ENCODE peak calls at places on chromosomes 12 and 14, in four cellular contexts. I is cardiac muscle cell, Y is tibial nerve, Q is HCT116. V is an unnamed sample.

GRCh38 chr12:6540181-6540877 is 6.0 kb downstream of the GAPDH start:
- DNase-seq in Y (peak), Q (peak), I (peak), V (no peak)

GRCh38 chr12:101781834-101782543 is 42.7 kb upstream of the SYCP3 start:
- DNase-seq in Y (no peak), I (peak), Q (no peak), V (no peak)

GRCh38 chr12:101819467-101819866 is 11.3 kb downstream of the GNPTAB start:
- DNase-seq in I (no peak), Q (no peak), Y (no peak), V (no peak)

GRCh38 chr14:75234173-75234855 is 44.3 kb upstream of the FOS start:
- DNase-seq in Q (peak), Y (no peak), I (peak), V (no peak)

GRCh38 chr14:68544150-68544892 is 248.5 kb downstream of the ZFP36L1 start:
- DNase-seq in Q (no peak), Y (no peak), I (peak), V (no peak)

GRCh38 chr12:19093218-19093617 is 36.3 kb upstream of the PLEKHA5 start:
- DNase-seq in Q (no peak), Y (no peak), I (peak), V (no peak)

GRCh38 chr12:59383426-59383822 is 212.4 kb upstream of the SLC16A7 start:
- DNase-seq in Y (no peak), I (peak), Q (no peak), V (no peak)

GRCh38 chr12:6285532-6286306 is 24.8 kb upstream of the PLEKHG6 start:
- DNase-seq in Y (no peak), Q (no peak), I (no peak), V (no peak)

GRCh38 chr14:98207466-98207865 is 1064.5 kb downstream of the BCL11B start:
- DNase-seq in I (no peak), Y (no peak), Q (no peak), V (no peak)

GRCh38 chr12:31204995-31205582 is 120.9 kb downstream of the SINHCAF start:
- DNase-seq in Q (no peak), I (peak), Y (no peak), V (no peak)

GRCh38 chr12:15522574-15523187 is 200.4 kb downstream of the PTPRO start:
- DNase-seq in I (peak), Q (peak), Y (no peak), V (no peak)

GRCh38 chr14:68412505-68413496 is 380.1 kb downstream of the ZFP36L1 start:
- DNase-seq in I (no peak), Q (peak), Y (no peak), V (no peak)

GRCh38 chr14:99189201-99189801 is 82.7 kb downstream of the BCL11B start:
- DNase-seq in I (no peak), Y (no peak), Q (no peak), V (peak)

GRCh38 chr12:29640589-29641345 is 143.0 kb downstream of the TMTC1 start:
- DNase-seq in I (peak), Y (no peak), Q (peak), V (no peak)

GRCh38 chr12:94207467-94208432 is 59.4 kb downstream of the PLXNC1 start:
- DNase-seq in Y (no peak), I (peak), Q (no peak), V (no peak)

GRCh38 chr12:53996188-53996885 is 3.6 kb upstream of the HOXC9 start:
- DNase-seq in I (no peak), Q (no peak), Y (no peak), V (no peak)

GRCh38 chr12:32765906-32766305 is 10.2 kb upstream of the YARS2 start:
- DNase-seq in Y (no peak), I (peak), Q (no peak), V (no peak)

GRCh38 chr14:78902010-78902623 is 731.9 kb downstream of the NRXN3 start:
- DNase-seq in I (peak), Y (no peak), Q (no peak), V (peak)

GRCh38 chr12:100329800-100330199 is 27.1 kb upstream of the SLC17A8 start:
- DNase-seq in I (no peak), Q (no peak), Y (no peak), V (no peak)

GRCh38 chr14:86935241-86935640 is 1057.7 kb downstream of the GALC start:
- DNase-seq in Y (no peak), I (peak), Q (no peak), V (no peak)

GRCh38 chr14:64807588-64807987 is 72.1 kb downstream of the SPTB start:
- DNase-seq in Y (no peak), I (no peak), Q (no peak), V (no peak)

GRCh38 chr12:122841544-122842321 is 6.5 kb downstream of the HIP1R start:
- DNase-seq in Q (peak), Y (no peak), I (no peak), V (peak)

GRCh38 chr12:12008232-12008850 is 62.4 kb upstream of the BCL2L14 start:
- DNase-seq in I (peak), Q (no peak), Y (no peak), V (no peak)

GRCh38 chr14:104362761-104363605 is 216.6 kb upstream of the C14orf180 start:
- DNase-seq in Y (no peak), Q (no peak), I (no peak), V (no peak)

GRCh38 chr12:47316609-47317049 is 236.9 kb upstream of the AMIGO2 start:
- DNase-seq in I (peak), Q (no peak), Y (no peak), V (no peak)

GRCh38 chr12:27142102-27142721 is 59.8 kb upstream of the C12orf71 start:
- DNase-seq in Q (peak), I (peak), Y (peak), V (peak)

GRCh38 chr12:104319028-104319427 is 15.5 kb downstream of the EID3 start:
- DNase-seq in Y (no peak), Q (no peak), I (no peak), V (no peak)

GRCh38 chr12:49098035-49098451 is 3.4 kb upstream of the DHH start:
- DNase-seq in Y (no peak), Q (no peak), I (peak), V (peak)

GRCh38 chr12:64785816-64786215 is 26.6 kb upstream of the GNS start:
- DNase-seq in Y (no peak), Q (no peak), I (no peak), V (no peak)

GRCh38 chr14:72521045-72521444 is 372.9 kb downstream of the DPF3 start:
- DNase-seq in Q (no peak), I (no peak), Y (no peak), V (no peak)

GRCh38 chr12:26032719-26033241 is 74.3 kb downstream of the RASSF8 start:
- DNase-seq in Q (no peak), Y (no peak), I (peak), V (no peak)

GRCh38 chr12:87813476-87814234 is 215.5 kb downstream of the C12orf50 start:
- DNase-seq in I (peak), Q (no peak), Y (no peak), V (no peak)

GRCh38 chr12:117404203-117404853 is 42.9 kb upstream of the NOS1 start:
- DNase-seq in Q (no peak), I (no peak), Y (no peak), V (no peak)

GRCh38 chr12:5806376-5807089 is 138.5 kb downstream of the ANO2 start:
- DNase-seq in Y (no peak), Q (no peak), I (no peak), V (no peak)

GRCh38 chr14:63282997-63283396 is 35.7 kb downstream of the GPHB5 start:
- DNase-seq in Q (no peak), Y (no peak), I (no peak), V (no peak)
- H3K27ac ChIP-seq in Q (no peak), Y (no peak), I (peak), V (peak)

GRCh38 chr12:124609041-124609984 is 41.9 kb upstream of the NCOR2 start:
- DNase-seq in Q (peak), Y (peak), I (peak), V (no peak)
- TF ChIP-seq CTCF in Q (no peak), Y (no peak), I (no peak), V (no peak)

DNA sequence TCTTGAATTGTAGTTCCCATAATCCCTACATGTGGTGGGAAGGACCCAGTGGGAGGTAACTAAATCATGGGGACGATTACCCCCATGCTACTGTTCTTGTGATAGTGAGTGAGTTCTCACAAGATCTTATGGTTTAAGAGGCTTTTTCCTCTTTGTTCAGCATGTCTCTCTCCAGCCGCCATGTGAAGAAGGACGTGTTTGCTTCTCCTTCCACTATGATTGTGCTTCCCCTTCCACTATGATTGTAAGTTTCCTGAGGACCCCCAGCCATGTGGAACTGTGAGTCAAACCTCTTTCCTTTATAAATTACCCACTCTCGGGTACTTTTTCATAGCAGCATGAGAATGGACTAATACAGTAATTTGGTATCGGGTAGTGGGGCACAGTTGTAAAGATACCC is 97.3 kb downstream of the PPP1R12A start:
- DNase-seq in Y (no peak), Q (no peak), I (no peak), V (no peak)
- H3K4me3 ChIP-seq in Y (no peak), Q (no peak), I (no peak), V (no peak)

DNA sequence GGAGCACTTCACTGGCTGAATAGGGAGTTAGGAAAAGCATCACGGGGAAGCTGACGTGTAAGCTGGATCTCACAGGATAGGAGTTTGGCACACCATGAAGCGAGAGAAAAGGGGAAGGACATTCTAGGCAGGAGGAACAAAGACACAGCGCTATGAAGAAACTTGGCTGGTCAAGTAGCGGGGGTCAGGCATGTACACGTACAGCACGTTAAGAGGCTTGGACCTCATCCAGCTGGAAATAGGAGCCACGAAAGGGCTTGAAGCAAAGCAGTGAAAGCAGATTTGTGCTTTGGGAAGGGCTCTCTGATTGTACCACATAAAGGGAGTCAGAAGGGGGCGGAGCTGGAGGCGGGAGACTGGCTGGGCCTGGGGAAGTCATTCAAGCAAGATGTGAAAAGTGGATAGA is 19.6 kb upstream of the GALNT8 start:
- DNase-seq in Q (no peak), I (peak), Y (peak), V (no peak)
- H3K27ac ChIP-seq in Q (no peak), I (no peak), Y (peak), V (no peak)

GRCh38 chr14:92459479-92460421 is 53.8 kb upstream of the RIN3 start:
- DNase-seq in I (peak), Y (no peak), Q (no peak), V (no peak)

GRCh38 chr14:92461891-92462290 is 51.7 kb upstream of the RIN3 start:
- DNase-seq in Q (no peak), I (no peak), Y (no peak), V (no peak)

GRCh38 chr14:92460541-92460915 is 53.1 kb upstream of the RIN3 start:
- DNase-seq in Y (no peak), I (no peak), Q (no peak), V (no peak)

GRCh38 chr14:92462568-92462967 is 51.0 kb upstream of the RIN3 start:
- DNase-seq in Y (no peak), I (no peak), Q (no peak), V (no peak)

GRCh38 chr14:92460916-92461579 is 52.5 kb upstream of the RIN3 start:
- DNase-seq in Q (no peak), I (peak), Y (no peak), V (no peak)
- TF ChIP-seq CTCF in Q (no peak), I (no peak), Y (no peak), V (no peak)

V was measured in dorsolateral prefrontal cortex.